ENCODE peak calls at places on chromosomes 11 and 22, in eight cellular contexts. One of them, this sample, is unnamed.

GRCh38 chr11:10629431-10630002 is 61.1 kb upstream of the LYVE1 start:
- DNase-seq in cardiac fibroblast: no peak
- DNase-seq in bronchial epithelial cell: no peak
- DNase-seq in NCI-H774: no peak
- DNase-seq in EH: no peak
- DNase-seq in breast epithelium: no peak
- DNase-seq in NCI-H748 treated with DMSO at 0.1 percent for 48 hours: no peak
- DNase-seq in amniotic stem cell: no peak
- DNase-seq in this sample: no peak

GRCh38 chr11:122175316-122175715 is 59.3 kb upstream of the BLID start:
- DNase-seq in cardiac fibroblast: no peak
- DNase-seq in bronchial epithelial cell: no peak
- DNase-seq in NCI-H774: no peak
- DNase-seq in EH: peak
- DNase-seq in breast epithelium: no peak
- DNase-seq in NCI-H748 treated with DMSO at 0.1 percent for 48 hours: no peak
- DNase-seq in amniotic stem cell: no peak
- DNase-seq in this sample: no peak

GRCh38 chr11:71221201-71221600 is 31.2 kb downstream of the SHANK2 start:
- DNase-seq in cardiac fibroblast: no peak
- DNase-seq in bronchial epithelial cell: no peak
- DNase-seq in NCI-H774: no peak
- DNase-seq in EH: no peak
- DNase-seq in breast epithelium: no peak
- DNase-seq in NCI-H748 treated with DMSO at 0.1 percent for 48 hours: no peak
- DNase-seq in amniotic stem cell: no peak
- DNase-seq in this sample: no peak

GRCh38 chr22:19942071-19942885 is 660 bp upstream of the TXNRD2 start:
- DNase-seq in cardiac fibroblast: peak
- DNase-seq in bronchial epithelial cell: no peak
- DNase-seq in NCI-H774: no peak
- DNase-seq in EH: peak
- DNase-seq in breast epithelium: no peak
- DNase-seq in NCI-H748 treated with DMSO at 0.1 percent for 48 hours: no peak
- DNase-seq in amniotic stem cell: peak
- DNase-seq in this sample: no peak

GRCh38 chr11:70788247-70789022 is 390.1 kb downstream of the CTTN start:
- DNase-seq in cardiac fibroblast: peak
- DNase-seq in bronchial epithelial cell: peak
- DNase-seq in NCI-H774: no peak
- DNase-seq in EH: peak
- DNase-seq in breast epithelium: no peak
- DNase-seq in NCI-H748 treated with DMSO at 0.1 percent for 48 hours: no peak
- DNase-seq in amniotic stem cell: peak
- DNase-seq in this sample: no peak

GRCh38 chr11:118074785-118075184 is 2.1 kb upstream of the TMPRSS4 start:
- DNase-seq in cardiac fibroblast: no peak
- DNase-seq in bronchial epithelial cell: peak
- DNase-seq in NCI-H774: no peak
- DNase-seq in EH: no peak
- DNase-seq in breast epithelium: peak
- DNase-seq in NCI-H748 treated with DMSO at 0.1 percent for 48 hours: no peak
- DNase-seq in amniotic stem cell: no peak
- DNase-seq in this sample: no peak

GRCh38 chr11:44258190-44258489 is 51.8 kb downstream of the ALX4 start:
- DNase-seq in cardiac fibroblast: no peak
- DNase-seq in bronchial epithelial cell: no peak
- DNase-seq in NCI-H774: no peak
- DNase-seq in EH: peak
- DNase-seq in breast epithelium: no peak
- DNase-seq in NCI-H748 treated with DMSO at 0.1 percent for 48 hours: no peak
- DNase-seq in amniotic stem cell: no peak
- DNase-seq in this sample: no peak

GRCh38 chr11:67438121-67438902 is 830 bp upstream of the PTPRCAP start:
- DNase-seq in cardiac fibroblast: no peak
- DNase-seq in bronchial epithelial cell: no peak
- DNase-seq in NCI-H774: no peak
- DNase-seq in EH: no peak
- DNase-seq in breast epithelium: no peak
- DNase-seq in NCI-H748 treated with DMSO at 0.1 percent for 48 hours: no peak
- DNase-seq in amniotic stem cell: no peak
- DNase-seq in this sample: no peak

GRCh38 chr11:95803973-95804372 is 13.7 kb downstream of the CEP57 start:
- DNase-seq in cardiac fibroblast: no peak
- DNase-seq in bronchial epithelial cell: no peak
- DNase-seq in NCI-H774: no peak
- DNase-seq in EH: no peak
- DNase-seq in breast epithelium: no peak
- DNase-seq in NCI-H748 treated with DMSO at 0.1 percent for 48 hours: no peak
- DNase-seq in amniotic stem cell: no peak
- DNase-seq in this sample: no peak

GRCh38 chr11:107777094-107777493 is 65.2 kb upstream of the SLN start:
- DNase-seq in cardiac fibroblast: no peak
- DNase-seq in bronchial epithelial cell: no peak
- DNase-seq in NCI-H774: no peak
- DNase-seq in EH: no peak
- DNase-seq in breast epithelium: no peak
- DNase-seq in NCI-H748 treated with DMSO at 0.1 percent for 48 hours: no peak
- DNase-seq in amniotic stem cell: no peak
- DNase-seq in this sample: no peak

GRCh38 chr11:127114035-127114434 is 113.5 kb upstream of the KIRREL3 start:
- DNase-seq in cardiac fibroblast: no peak
- DNase-seq in bronchial epithelial cell: peak
- DNase-seq in NCI-H774: peak
- DNase-seq in EH: no peak
- DNase-seq in breast epithelium: no peak
- DNase-seq in NCI-H748 treated with DMSO at 0.1 percent for 48 hours: no peak
- DNase-seq in amniotic stem cell: no peak
- DNase-seq in this sample: no peak

This sample was measured in heart right ventricle.